ENCODE peak calls at places on chromosomes 7 and 10, in four cellular contexts. H, N, L and F are unnamed samples.
A peak's percentile ranks its signal among the peaks of the same experiment; 100 is the strongest.

GRCh38 chr7:14924398-14924797 is 21.8 kb upstream of the DGKB start:
- DNase-seq in H (no peak), N (no peak), L (no peak), F (no peak)

GRCh38 chr10:35910234-35910633 is 268.1 kb upstream of the FZD8 start:
- DNase-seq in H (peak; percentile 97), N (no peak), L (peak; percentile 66), F (no peak)

GRCh38 chr10:4059471-4060138 is 274.6 kb upstream of the KLF6 start:
- DNase-seq in H (no peak), N (no peak), L (no peak), F (no peak)

GRCh38 chr7:69419928-69420327 is 178.3 kb upstream of the AUTS2 start:
- DNase-seq in H (no peak), N (no peak), L (no peak), F (no peak)

GRCh38 chr7:27167916-27168264 is 2.6 kb upstream of the HOXA9 start:
- DNase-seq in H (no peak), N (no peak), L (no peak), F (no peak)

GRCh38 chr7:49670991-49671390 is 102.4 kb upstream of the VWC2 start:
- DNase-seq in H (no peak), N (no peak), L (no peak), F (no peak)

GRCh38 chr7:64874114-64874513 is 29.0 kb upstream of the ZNF273 start:
- DNase-seq in H (no peak), N (no peak), L (no peak), F (no peak)

GRCh38 chr7:152617056-152617455 is 58.9 kb downstream of the XRCC2 start:
- DNase-seq in H (no peak), N (no peak), L (no peak), F (no peak)

GRCh38 chr10:120365872-120366271 is 91.2 kb upstream of the PLPP4 start:
- DNase-seq in H (no peak), N (no peak), L (no peak), F (no peak)

DNA sequence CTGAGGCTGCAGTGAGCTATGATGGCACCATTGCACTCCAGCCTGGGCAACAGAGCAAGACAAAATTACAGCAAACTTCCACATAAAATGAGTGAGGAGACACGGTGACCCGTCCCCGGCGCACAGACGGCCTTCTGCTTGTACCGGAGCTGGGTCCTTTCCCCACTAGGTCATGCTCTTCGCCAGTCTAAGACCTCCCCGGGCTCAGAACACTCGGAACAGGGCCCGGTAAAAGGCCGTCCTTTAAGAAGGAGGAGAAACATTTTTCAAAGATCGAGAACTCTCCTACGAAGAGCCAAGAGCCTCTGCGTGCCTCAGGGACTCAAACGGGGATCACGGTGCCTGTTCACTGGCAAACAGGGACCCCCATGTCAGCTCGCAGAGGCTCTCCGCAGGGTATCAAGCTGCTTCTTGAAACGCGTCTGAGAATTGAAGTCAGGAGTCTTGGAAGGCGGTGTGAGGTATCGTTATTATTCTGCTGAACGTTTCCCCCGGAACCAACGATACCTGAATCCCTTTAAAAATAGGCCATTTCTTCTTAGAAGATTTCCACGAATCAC is 9.0 kb downstream of the CARD11 start:
- DNase-seq in H (no peak), N (no peak), L (no peak), F (no peak)
- TF ChIP-seq FOS in H (no peak), N (no peak), L (no peak), F (no peak)

GRCh38 chr10:132630666-132631347 is 93.2 kb downstream of the INPP5A start:
- DNase-seq in H (no peak), N (no peak), L (no peak), F (no peak)

GRCh38 chr10:132632851-132633684 is 95.5 kb downstream of the INPP5A start:
- DNase-seq in H (peak; percentile 60), N (no peak), L (no peak), F (no peak)

GRCh38 chr10:132630156-132630555 is 92.6 kb downstream of the INPP5A start:
- DNase-seq in H (no peak), N (no peak), L (no peak), F (no peak)

GRCh38 chr10:132631348-132631735 is 93.8 kb downstream of the INPP5A start:
- DNase-seq in H (no peak), N (no peak), L (no peak), F (no peak)

DNA sequence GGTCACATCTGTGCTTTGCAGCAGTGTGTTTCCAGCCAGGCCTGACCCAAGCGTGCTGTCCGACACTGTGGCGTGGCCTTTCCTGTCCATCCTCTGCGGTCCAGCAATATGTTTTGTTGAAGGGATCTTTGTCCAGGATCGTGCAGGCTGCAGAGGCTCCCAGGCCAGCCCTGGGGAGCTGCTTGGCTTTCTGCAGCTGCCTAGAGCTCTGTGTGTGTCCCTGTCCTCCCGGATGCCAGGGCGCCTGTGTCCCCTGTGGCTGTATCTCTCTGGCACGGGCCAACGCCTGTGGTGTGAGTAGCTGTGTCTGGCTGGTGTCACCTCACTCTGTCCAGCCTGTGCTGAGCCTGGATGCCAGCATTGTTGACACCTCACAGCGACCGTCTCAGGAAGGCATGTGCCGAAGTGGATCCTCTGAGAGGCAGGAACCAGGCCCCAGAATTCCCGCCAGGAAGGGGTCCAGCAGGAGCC is 94.5 kb downstream of the INPP5A start:
- DNase-seq in H (no peak), N (no peak), L (no peak), F (no peak)
- TF ChIP-seq FOS in H (no peak), N (no peak), L (no peak), F (no peak)

DNA sequence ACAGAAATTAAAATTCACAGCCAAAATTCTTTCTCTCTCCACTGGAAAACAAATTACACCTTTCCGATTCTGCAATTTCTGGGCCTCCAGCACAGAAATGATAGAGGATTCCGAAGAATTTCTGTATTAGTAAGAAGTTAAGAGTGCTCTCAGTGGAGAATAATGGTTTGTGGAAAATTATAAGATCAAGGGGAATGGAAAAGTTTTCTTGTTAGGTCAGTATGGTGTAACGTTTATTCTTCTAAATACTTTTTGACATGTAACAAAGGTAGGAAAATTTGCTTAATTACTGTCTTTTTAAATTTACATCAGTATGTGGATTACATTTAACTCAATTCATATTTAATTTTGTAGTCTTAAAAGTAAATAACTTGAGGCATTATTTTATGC is 288.3 kb upstream of the NFE2L3 start:
- DNase-seq in H (no peak), N (no peak), L (peak; percentile 16), F (no peak)
- TF ChIP-seq FOS in H (no peak), N (no peak), L (no peak), F (no peak)

GRCh38 chr10:69951658-69952057 is 101.0 kb upstream of the MACROH2A2 start:
- DNase-seq in H (no peak), N (no peak), L (no peak), F (no peak)

GRCh38 chr10:69952069-69952800 is 100.4 kb upstream of the MACROH2A2 start:
- DNase-seq in H (no peak), N (no peak), L (no peak), F (no peak)

GRCh38 chr10:69953851-69954250 is 98.8 kb upstream of the MACROH2A2 start:
- DNase-seq in H (no peak), N (no peak), L (no peak), F (no peak)

GRCh38 chr10:69955211-69955805 is 97.3 kb upstream of the MACROH2A2 start:
- DNase-seq in H (no peak), N (no peak), L (no peak), F (no peak)

DNA sequence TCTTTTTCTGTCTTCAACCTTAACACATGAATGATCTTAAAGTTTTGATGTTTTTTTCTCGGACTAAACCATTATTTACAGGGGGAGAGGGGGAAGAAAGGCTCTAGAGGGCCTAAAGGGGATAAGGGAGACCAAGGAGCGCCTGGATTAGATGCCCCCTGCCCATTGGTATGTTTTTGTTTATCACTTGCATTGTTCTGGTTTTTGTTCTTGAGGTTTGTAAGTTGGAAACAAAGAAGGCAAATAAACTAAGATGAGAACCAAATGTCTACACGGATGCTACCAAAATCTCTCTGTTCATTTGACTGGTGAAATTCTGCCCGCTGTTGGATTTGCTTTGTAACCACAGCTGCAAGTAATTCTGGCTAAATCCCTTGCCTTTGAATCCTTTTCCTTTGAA is 99.8 kb upstream of the MACROH2A2 start:
- DNase-seq in H (no peak), N (no peak), L (no peak), F (no peak)
- TF ChIP-seq FOS in H (no peak), N (no peak), L (no peak), F (no peak)

GRCh38 chr7:134545918-134546317 is 3.0 kb upstream of the AKR1B15 start:
- DNase-seq in H (no peak), N (no peak), L (no peak), F (no peak)
- TF ChIP-seq FOS in H (no peak), N (no peak), L (no peak), F (no peak)